ENCODE peak calls at places on chromosomes 5 and 9, in six cellular contexts. One of them, this sample, is unnamed.

GRCh38 chr9:128946945-128947422 is 419 bp downstream of the DOLK start:
- DNase-seq in heart right ventricle: peak; percentile 21
- DNase-seq in A549: no peak
- DNase-seq in left ventricle myocardium inferior: no peak
- DNase-seq in fibroblast of lung: peak; percentile 26
- DNase-seq in Panc1: no peak
- DNase-seq in this sample: peak; percentile 17

GRCh38 chr5:156497816-156498215 is 170.9 kb downstream of the SGCD start:
- DNase-seq in Panc1: no peak
- DNase-seq in heart right ventricle: no peak
- DNase-seq in left ventricle myocardium inferior: no peak
- DNase-seq in A549: no peak
- DNase-seq in fibroblast of lung: no peak
- DNase-seq in this sample: no peak

GRCh38 chr5:1246711-1247431 is 21.7 kb downstream of the SLC6A18 start:
- DNase-seq in left ventricle myocardium inferior: peak; percentile 23
- DNase-seq in heart right ventricle: peak; percentile 48
- DNase-seq in fibroblast of lung: no peak
- DNase-seq in Panc1: no peak
- DNase-seq in A549: peak; percentile 26
- DNase-seq in this sample: no peak

GRCh38 chr9:83444110-83444509 is 94.1 kb downstream of the FRMD3 start:
- DNase-seq in Panc1: no peak
- DNase-seq in fibroblast of lung: no peak
- DNase-seq in heart right ventricle: peak; percentile 66
- DNase-seq in left ventricle myocardium inferior: peak; percentile 69
- DNase-seq in A549: no peak
- DNase-seq in this sample: no peak

GRCh38 chr9:137781906-137782585 is 95.5 kb upstream of the CACNA1B start:
- DNase-seq in left ventricle myocardium inferior: no peak
- DNase-seq in A549: no peak
- DNase-seq in heart right ventricle: no peak
- DNase-seq in Panc1: no peak
- DNase-seq in fibroblast of lung: no peak
- DNase-seq in this sample: no peak

GRCh38 chr5:142151436-142152382 is 43.1 kb downstream of the NDFIP1 start:
- DNase-seq in fibroblast of lung: peak; percentile 91
- DNase-seq in A549: peak; percentile 37
- DNase-seq in heart right ventricle: no peak
- DNase-seq in Panc1: peak; percentile 53
- DNase-seq in left ventricle myocardium inferior: no peak
- DNase-seq in this sample: peak; percentile 57

GRCh38 chr5:145812877-145813276 is 22.3 kb downstream of the PRELID2 start:
- DNase-seq in left ventricle myocardium inferior: no peak
- DNase-seq in A549: no peak
- DNase-seq in fibroblast of lung: no peak
- DNase-seq in heart right ventricle: no peak
- DNase-seq in Panc1: no peak
- DNase-seq in this sample: no peak

GRCh38 chr5:6090079-6090654 is 288.2 kb downstream of the MED10 start:
- DNase-seq in left ventricle myocardium inferior: no peak
- DNase-seq in A549: no peak
- DNase-seq in Panc1: no peak
- DNase-seq in fibroblast of lung: no peak
- DNase-seq in heart right ventricle: no peak
- DNase-seq in this sample: no peak

GRCh38 chr5:79318935-79319614 is 83.1 kb downstream of the JMY start:
- DNase-seq in heart right ventricle: no peak
- DNase-seq in Panc1: peak; percentile 8
- DNase-seq in A549: no peak
- DNase-seq in left ventricle myocardium inferior: no peak
- DNase-seq in fibroblast of lung: peak; percentile 96
- DNase-seq in this sample: no peak

GRCh38 chr5:134600600-134600999 is 32.0 kb downstream of the SAR1B start:
- DNase-seq in fibroblast of lung: no peak
- DNase-seq in Panc1: no peak
- DNase-seq in left ventricle myocardium inferior: no peak
- DNase-seq in A549: no peak
- DNase-seq in heart right ventricle: no peak
- DNase-seq in this sample: no peak

GRCh38 chr5:39274388-39275085 is 55.2 kb upstream of the FYB1 start:
- DNase-seq in heart right ventricle: no peak
- DNase-seq in A549: no peak
- DNase-seq in left ventricle myocardium inferior: no peak
- DNase-seq in Panc1: no peak
- DNase-seq in fibroblast of lung: peak; percentile 17
- DNase-seq in this sample: no peak

GRCh38 chr5:23704176-23704855 is 196.9 kb downstream of the PRDM9 start:
- DNase-seq in Panc1: no peak
- DNase-seq in fibroblast of lung: peak; percentile 13
- DNase-seq in left ventricle myocardium inferior: no peak
- DNase-seq in heart right ventricle: no peak
- DNase-seq in A549: no peak
- DNase-seq in this sample: no peak

GRCh38 chr5:160312139-160312959 is at the start of gene CCNJL:
- DNase-seq in A549: peak; percentile 86
- DNase-seq in heart right ventricle: peak; percentile 70
- DNase-seq in left ventricle myocardium inferior: peak; percentile 52
- DNase-seq in Panc1: no peak
- DNase-seq in fibroblast of lung: peak; percentile 17
- DNase-seq in this sample: peak; percentile 30

GRCh38 chr5:109561447-109561846 is 128.3 kb upstream of the MAN2A1 start:
- DNase-seq in left ventricle myocardium inferior: no peak
- DNase-seq in Panc1: no peak
- DNase-seq in heart right ventricle: no peak
- DNase-seq in fibroblast of lung: no peak
- DNase-seq in A549: no peak
- DNase-seq in this sample: no peak

DNA sequence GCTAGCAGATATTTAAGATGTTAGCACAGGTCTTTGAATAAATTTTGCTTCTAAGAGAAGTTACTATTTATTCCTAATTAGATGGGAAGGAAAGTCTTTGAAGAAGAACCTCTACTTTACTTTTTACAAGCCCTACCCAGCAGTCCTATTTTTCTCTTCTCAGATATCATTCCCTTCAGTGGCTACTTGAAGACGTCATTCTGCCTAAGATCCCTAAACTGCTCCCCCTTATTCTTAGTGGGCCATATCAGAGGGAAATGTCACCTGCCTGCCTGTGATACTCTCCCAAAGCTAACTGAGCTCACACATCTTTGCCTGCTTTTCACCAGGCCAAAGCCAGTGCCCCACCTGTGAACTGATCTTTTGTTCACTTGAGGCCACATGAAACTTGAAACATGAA is 16.5 kb upstream of the TMED9 start:
- DNase-seq in Panc1: no peak
- DNase-seq in fibroblast of lung: no peak
- DNase-seq in heart right ventricle: no peak
- DNase-seq in A549: no peak
- DNase-seq in left ventricle myocardium inferior: no peak
- DNase-seq in this sample: no peak
- H3K27ac ChIP-seq in Panc1: no peak overlapping the region
- H3K27ac ChIP-seq in fibroblast of lung: no peak overlapping the region
- H3K27ac ChIP-seq in heart right ventricle: no peak overlapping the region
- H3K27ac ChIP-seq in A549: no peak overlapping the region
- H3K27ac ChIP-seq in left ventricle myocardium inferior: no peak overlapping the region
- H3K27ac ChIP-seq in this sample: peak overlapping the region; percentile 64

GRCh38 chr5:121954086-121954485 is 7.7 kb upstream of the SRFBP1 start:
- DNase-seq in A549: no peak
- DNase-seq in fibroblast of lung: no peak
- DNase-seq in heart right ventricle: no peak
- DNase-seq in Panc1: no peak
- DNase-seq in left ventricle myocardium inferior: no peak
- DNase-seq in this sample: no peak
- H3K4me3 ChIP-seq in A549: no peak overlapping the region
- H3K4me3 ChIP-seq in fibroblast of lung: no peak overlapping the region
- H3K4me3 ChIP-seq in heart right ventricle: no peak overlapping the region
- H3K4me3 ChIP-seq in Panc1: no peak overlapping the region
- H3K4me3 ChIP-seq in left ventricle myocardium inferior: no peak overlapping the region
- H3K4me3 ChIP-seq in this sample: no peak overlapping the region

DNA sequence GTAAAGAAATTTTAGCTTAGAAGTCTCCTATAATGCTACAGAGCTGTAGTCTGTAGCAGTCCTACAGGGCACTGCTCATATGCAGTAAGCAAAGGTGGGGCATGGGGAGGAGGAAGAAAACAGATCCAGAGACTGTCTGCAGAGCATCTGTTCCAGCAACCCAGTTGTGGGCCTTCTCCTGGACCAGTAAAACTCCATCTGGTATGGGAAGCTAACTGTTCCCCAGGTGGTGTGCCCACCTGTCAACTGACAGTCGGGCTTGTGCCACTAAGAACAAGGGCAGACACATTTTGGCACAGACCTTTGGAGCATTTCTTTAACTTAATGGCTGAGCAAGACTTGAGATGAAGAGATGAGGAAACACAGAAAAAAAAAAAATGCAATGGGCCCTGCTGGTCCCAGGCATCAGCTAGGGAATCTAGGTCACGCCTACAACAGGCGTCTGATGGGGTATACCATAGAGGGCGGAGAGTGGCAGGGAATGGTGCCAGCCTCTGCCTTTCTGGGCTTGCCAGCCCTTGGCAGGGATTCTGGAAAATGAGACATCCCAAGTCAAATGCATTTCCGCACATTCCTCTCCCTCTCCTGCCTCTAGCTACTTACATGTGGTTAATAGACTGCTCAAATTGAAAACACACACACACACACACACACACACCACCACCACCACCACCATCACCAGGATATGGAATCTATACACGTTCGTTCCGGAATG is 218.8 kb downstream of the ARL15 start:
- DNase-seq in A549: no peak
- DNase-seq in heart right ventricle: peak; percentile 49
- DNase-seq in fibroblast of lung: no peak
- DNase-seq in Panc1: no peak
- DNase-seq in left ventricle myocardium inferior: peak; percentile 30
- DNase-seq in this sample: peak; percentile 19
- H3K27ac ChIP-seq in A549: peak overlapping the region; percentile 0
- H3K27ac ChIP-seq in heart right ventricle: no peak overlapping the region
- H3K27ac ChIP-seq in fibroblast of lung: no peak overlapping the region
- H3K27ac ChIP-seq in Panc1: no peak overlapping the region
- H3K27ac ChIP-seq in left ventricle myocardium inferior: peak overlapping the region; percentile 27
- H3K27ac ChIP-seq in this sample: no peak overlapping the region

GRCh38 chr9:131273146-131273545 is 3.2 kb downstream of the FAM78A start:
- DNase-seq in heart right ventricle: peak; percentile 73
- DNase-seq in A549: no peak
- DNase-seq in left ventricle myocardium inferior: peak; percentile 74
- DNase-seq in fibroblast of lung: no peak
- DNase-seq in Panc1: no peak
- DNase-seq in this sample: no peak

GRCh38 chr9:131275332-131276106 is 791 bp downstream of the FAM78A start:
- DNase-seq in left ventricle myocardium inferior: peak; percentile 73
- DNase-seq in A549: no peak
- DNase-seq in heart right ventricle: peak; percentile 71
- DNase-seq in fibroblast of lung: no peak
- DNase-seq in Panc1: no peak
- DNase-seq in this sample: no peak

GRCh38 chr9:131273791-131274673 is 2.3 kb downstream of the FAM78A start:
- DNase-seq in Panc1: no peak
- DNase-seq in heart right ventricle: no peak
- DNase-seq in fibroblast of lung: no peak
- DNase-seq in left ventricle myocardium inferior: no peak
- DNase-seq in A549: no peak
- DNase-seq in this sample: no peak

GRCh38 chr9:131276107-131276888 is at the start of gene FAM78A:
- DNase-seq in Panc1: no peak
- DNase-seq in A549: no peak
- DNase-seq in fibroblast of lung: no peak
- DNase-seq in heart right ventricle: peak; percentile 72
- DNase-seq in left ventricle myocardium inferior: peak; percentile 72
- DNase-seq in this sample: no peak

DNA sequence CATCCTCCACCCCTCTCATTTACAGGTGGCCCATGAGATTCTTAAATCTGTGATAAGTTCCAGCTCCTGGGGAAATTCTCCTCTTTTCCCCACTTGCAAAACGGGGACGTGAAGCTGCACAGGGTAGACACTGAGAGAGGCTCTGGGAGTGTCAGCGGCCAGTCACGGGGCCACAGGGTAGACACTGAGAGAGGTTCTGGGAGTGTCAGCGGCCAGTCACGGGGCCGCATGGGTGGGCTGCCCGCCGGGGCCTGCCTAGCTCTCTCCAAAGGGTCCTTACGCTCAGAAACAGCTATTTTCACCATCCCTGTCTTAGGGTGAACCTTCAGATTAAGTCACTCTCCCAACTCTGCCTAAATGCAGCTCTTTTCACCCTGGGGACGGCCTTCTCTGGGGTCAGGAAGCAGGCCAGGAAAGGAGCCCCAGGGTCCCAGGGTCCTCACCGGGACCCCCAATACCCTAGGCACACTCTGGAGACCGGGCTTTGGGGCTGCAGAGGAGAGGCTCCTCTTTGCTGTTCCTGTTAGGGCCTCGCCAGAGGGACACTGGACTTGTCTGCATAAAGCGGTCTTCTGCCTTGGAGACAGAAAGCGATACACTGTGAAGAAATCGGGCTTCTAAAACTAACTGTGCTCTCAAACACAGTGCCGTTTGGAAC is 1.5 kb downstream of the FAM78A start:
- DNase-seq in fibroblast of lung: no peak
- DNase-seq in heart right ventricle: peak; percentile 61
- DNase-seq in left ventricle myocardium inferior: peak; percentile 71
- DNase-seq in Panc1: no peak
- DNase-seq in A549: no peak
- DNase-seq in this sample: no peak
- H3K4me3 ChIP-seq in fibroblast of lung: no peak overlapping the region
- H3K4me3 ChIP-seq in heart right ventricle: peak overlapping the region; percentile 92
- H3K4me3 ChIP-seq in left ventricle myocardium inferior: peak overlapping the region; percentile 96
- H3K4me3 ChIP-seq in Panc1: no peak overlapping the region
- H3K4me3 ChIP-seq in A549: no peak overlapping the region
- H3K4me3 ChIP-seq in this sample: no peak overlapping the region

GRCh38 chr9:69179037-69179436 is 5.0 kb downstream of the TJP2 start:
- DNase-seq in fibroblast of lung: no peak
- DNase-seq in Panc1: no peak
- DNase-seq in A549: no peak
- DNase-seq in left ventricle myocardium inferior: no peak
- DNase-seq in heart right ventricle: no peak
- DNase-seq in this sample: no peak
- H3K27ac ChIP-seq in fibroblast of lung: no peak overlapping the region
- H3K27ac ChIP-seq in Panc1: peak overlapping the region; percentile 66
- H3K27ac ChIP-seq in A549: no peak overlapping the region
- H3K27ac ChIP-seq in left ventricle myocardium inferior: peak overlapping the region; percentile 2
- H3K27ac ChIP-seq in heart right ventricle: no peak overlapping the region
- H3K27ac ChIP-seq in this sample: no peak overlapping the region

GRCh38 chr5:141001466-141001853 is 35.2 kb downstream of the PCDHAC2 start:
- DNase-seq in Panc1: no peak
- DNase-seq in fibroblast of lung: no peak
- DNase-seq in A549: peak; percentile 67
- DNase-seq in left ventricle myocardium inferior: no peak
- DNase-seq in heart right ventricle: no peak
- DNase-seq in this sample: no peak
- H3K4me3 ChIP-seq in Panc1: peak overlapping the region; percentile 46
- H3K4me3 ChIP-seq in fibroblast of lung: no peak overlapping the region
- H3K4me3 ChIP-seq in A549: peak overlapping the region; percentile 47
- H3K4me3 ChIP-seq in left ventricle myocardium inferior: peak overlapping the region; percentile 43
- H3K4me3 ChIP-seq in heart right ventricle: no peak overlapping the region
- H3K4me3 ChIP-seq in this sample: no peak overlapping the region

GRCh38 chr9:94281101-94281500 is 22.0 kb downstream of the ZNF169 start:
- DNase-seq in heart right ventricle: no peak
- DNase-seq in A549: no peak
- DNase-seq in Panc1: no peak
- DNase-seq in fibroblast of lung: no peak
- DNase-seq in left ventricle myocardium inferior: no peak
- DNase-seq in this sample: no peak

GRCh38 chr9:94280409-94280989 is 21.4 kb downstream of the ZNF169 start:
- DNase-seq in A549: no peak
- DNase-seq in left ventricle myocardium inferior: no peak
- DNase-seq in Panc1: no peak
- DNase-seq in fibroblast of lung: no peak
- DNase-seq in heart right ventricle: no peak
- DNase-seq in this sample: no peak

GRCh38 chr9:94277885-94278536 is 18.9 kb downstream of the ZNF169 start:
- DNase-seq in Panc1: no peak
- DNase-seq in fibroblast of lung: no peak
- DNase-seq in heart right ventricle: no peak
- DNase-seq in left ventricle myocardium inferior: no peak
- DNase-seq in A549: no peak
- DNase-seq in this sample: no peak
- H3K27ac ChIP-seq in Panc1: peak overlapping the region; percentile 72
- H3K27ac ChIP-seq in fibroblast of lung: no peak overlapping the region
- H3K27ac ChIP-seq in heart right ventricle: no peak overlapping the region
- H3K27ac ChIP-seq in left ventricle myocardium inferior: no peak overlapping the region
- H3K27ac ChIP-seq in A549: peak overlapping the region; percentile 88
- H3K27ac ChIP-seq in this sample: no peak overlapping the region

This sample was measured in prostate gland.